ENCODE peak calls at places on chromosomes 7 and 10, in ten cellular contexts. One of them, this sample, is unnamed.

GRCh38 chr7:148515728-148516715 is 74.5 kb upstream of the C7orf33 start:
- DNase-seq in K562: no peak
- DNase-seq in posterior cingulate gyrus: no peak
- DNase-seq in PC-3: peak
- DNase-seq in GM23338: no peak
- DNase-seq in GM23248: no peak
- DNase-seq in cardiac muscle cell: peak
- DNase-seq in sigmoid colon: no peak
- DNase-seq in T-helper 9 cell: no peak
- DNase-seq in colonic mucosa: no peak
- DNase-seq in this sample: no peak

GRCh38 chr10:59432207-59432900 is 70.0 kb upstream of the FAM13C start:
- DNase-seq in K562: no peak
- DNase-seq in posterior cingulate gyrus: no peak
- DNase-seq in PC-3: peak
- DNase-seq in GM23338: no peak
- DNase-seq in GM23248: peak
- DNase-seq in cardiac muscle cell: peak
- DNase-seq in sigmoid colon: no peak
- DNase-seq in T-helper 9 cell: no peak
- DNase-seq in colonic mucosa: no peak
- DNase-seq in this sample: no peak

GRCh38 chr10:82925547-82925946 is 1050.6 kb downstream of the NRG3 start:
- DNase-seq in K562: no peak
- DNase-seq in posterior cingulate gyrus: no peak
- DNase-seq in PC-3: no peak
- DNase-seq in GM23338: no peak
- DNase-seq in GM23248: no peak
- DNase-seq in cardiac muscle cell: no peak
- DNase-seq in sigmoid colon: no peak
- DNase-seq in T-helper 9 cell: no peak
- DNase-seq in colonic mucosa: no peak
- DNase-seq in this sample: no peak

GRCh38 chr7:118059209-118059608 is 124.8 kb upstream of the LSM8 start:
- DNase-seq in K562: no peak
- DNase-seq in posterior cingulate gyrus: no peak
- DNase-seq in PC-3: peak
- DNase-seq in GM23338: no peak
- DNase-seq in GM23248: peak
- DNase-seq in cardiac muscle cell: no peak
- DNase-seq in sigmoid colon: no peak
- DNase-seq in T-helper 9 cell: no peak
- DNase-seq in colonic mucosa: no peak
- DNase-seq in this sample: no peak

GRCh38 chr10:131723601-131724530 is 176.9 kb upstream of the PPP2R2D start:
- DNase-seq in K562: no peak
- DNase-seq in posterior cingulate gyrus: no peak
- DNase-seq in PC-3: no peak
- DNase-seq in GM23338: no peak
- DNase-seq in GM23248: no peak
- DNase-seq in cardiac muscle cell: no peak
- DNase-seq in sigmoid colon: no peak
- DNase-seq in T-helper 9 cell: no peak
- DNase-seq in colonic mucosa: peak
- DNase-seq in this sample: no peak

GRCh38 chr10:6151087-6151977 is 51.4 kb upstream of the PFKFB3 start:
- DNase-seq in K562: peak
- DNase-seq in posterior cingulate gyrus: peak
- DNase-seq in PC-3: no peak
- DNase-seq in GM23338: peak
- DNase-seq in GM23248: peak
- DNase-seq in cardiac muscle cell: peak
- DNase-seq in sigmoid colon: peak
- DNase-seq in T-helper 9 cell: no peak
- DNase-seq in colonic mucosa: peak
- DNase-seq in this sample: no peak

GRCh38 chr7:142864980-142865747 is 10.3 kb downstream of the EPHB6 start:
- DNase-seq in K562: no peak
- DNase-seq in posterior cingulate gyrus: peak
- DNase-seq in PC-3: no peak
- DNase-seq in GM23338: no peak
- DNase-seq in GM23248: no peak
- DNase-seq in cardiac muscle cell: no peak
- DNase-seq in sigmoid colon: no peak
- DNase-seq in T-helper 9 cell: no peak
- DNase-seq in colonic mucosa: no peak
- DNase-seq in this sample: no peak

GRCh38 chr10:63716174-63716573 is 195.0 kb downstream of the REEP3 start:
- DNase-seq in K562: no peak
- DNase-seq in posterior cingulate gyrus: no peak
- DNase-seq in PC-3: no peak
- DNase-seq in GM23338: no peak
- DNase-seq in GM23248: no peak
- DNase-seq in cardiac muscle cell: no peak
- DNase-seq in sigmoid colon: no peak
- DNase-seq in T-helper 9 cell: no peak
- DNase-seq in colonic mucosa: no peak
- DNase-seq in this sample: no peak

GRCh38 chr10:62961951-62962523 is 145.9 kb upstream of the EGR2 start:
- DNase-seq in K562: no peak
- DNase-seq in posterior cingulate gyrus: no peak
- DNase-seq in PC-3: peak
- DNase-seq in GM23338: no peak
- DNase-seq in GM23248: peak
- DNase-seq in cardiac muscle cell: peak
- DNase-seq in sigmoid colon: no peak
- DNase-seq in T-helper 9 cell: no peak
- DNase-seq in colonic mucosa: no peak
- DNase-seq in this sample: no peak

GRCh38 chr10:88762906-88763305 is 3.1 kb downstream of the LIPN start:
- DNase-seq in K562: no peak
- DNase-seq in posterior cingulate gyrus: no peak
- DNase-seq in PC-3: no peak
- DNase-seq in GM23338: no peak
- DNase-seq in GM23248: no peak
- DNase-seq in cardiac muscle cell: no peak
- DNase-seq in sigmoid colon: no peak
- DNase-seq in T-helper 9 cell: no peak
- DNase-seq in colonic mucosa: no peak
- DNase-seq in this sample: no peak

GRCh38 chr7:74499835-74500388 is 46.2 kb downstream of the GTF2IRD1 start:
- DNase-seq in K562: no peak
- DNase-seq in posterior cingulate gyrus: no peak
- DNase-seq in PC-3: no peak
- DNase-seq in GM23338: no peak
- DNase-seq in GM23248: no peak
- DNase-seq in cardiac muscle cell: no peak
- DNase-seq in sigmoid colon: no peak
- DNase-seq in T-helper 9 cell: no peak
- DNase-seq in colonic mucosa: no peak
- DNase-seq in this sample: no peak

GRCh38 chr10:76324283-76324682 is 892.9 kb downstream of the LRMDA start:
- DNase-seq in K562: no peak
- DNase-seq in posterior cingulate gyrus: no peak
- DNase-seq in PC-3: peak
- DNase-seq in GM23338: no peak
- DNase-seq in GM23248: peak
- DNase-seq in cardiac muscle cell: no peak
- DNase-seq in sigmoid colon: peak
- DNase-seq in T-helper 9 cell: no peak
- DNase-seq in colonic mucosa: peak
- DNase-seq in this sample: no peak

GRCh38 chr10:130014734-130015695 is 50.9 kb upstream of the EBF3 start:
- DNase-seq in K562: no peak
- DNase-seq in posterior cingulate gyrus: no peak
- DNase-seq in PC-3: no peak
- DNase-seq in GM23338: peak
- DNase-seq in GM23248: no peak
- DNase-seq in cardiac muscle cell: no peak
- DNase-seq in sigmoid colon: no peak
- DNase-seq in T-helper 9 cell: no peak
- DNase-seq in colonic mucosa: no peak
- DNase-seq in this sample: no peak

GRCh38 chr7:4951903-4952636 is 6.9 kb downstream of the MMD2 start:
- DNase-seq in K562: peak
- DNase-seq in posterior cingulate gyrus: no peak
- DNase-seq in PC-3: peak
- DNase-seq in GM23338: peak
- DNase-seq in GM23248: peak
- DNase-seq in cardiac muscle cell: peak
- DNase-seq in sigmoid colon: no peak
- DNase-seq in T-helper 9 cell: no peak
- DNase-seq in colonic mucosa: no peak
- DNase-seq in this sample: no peak

This sample was measured in NCI-H187.